ENCODE peak calls at places on chromosomes 5 and 9, in nine cellular contexts. X, B, F, Q, H, W, K, N and M are unnamed samples.

GRCh38 chr5:169988947-169989346 is 8.7 kb upstream of the INSYN2B start:
- DNase-seq in X (no peak), Q (no peak), B (no peak), F (no peak), K (no peak), N (no peak), W (no peak), H (no peak), M (no peak)

GRCh38 chr5:153900703-153901395 is 137.9 kb downstream of the FAM114A2 start:
- DNase-seq in B (no peak), F (no peak), H (peak; percentile 18), W (no peak), Q (no peak), X (no peak), N (no peak), K (no peak), M (peak; percentile 72)

GRCh38 chr9:137247916-137248175 is 3.2 kb upstream of the STPG3 start:
- DNase-seq in H (no peak), X (no peak), Q (no peak), W (no peak), B (no peak), F (no peak), K (no peak), N (no peak), M (no peak)

GRCh38 chr9:116087751-116088194 is 65.8 kb upstream of the PAPPA start:
- DNase-seq in H (peak; percentile 48), K (no peak), F (no peak), Q (no peak), B (no peak), X (no peak), W (no peak), N (no peak), M (no peak)

GRCh38 chr5:154598021-154598420 is 120.0 kb upstream of the HAND1 start:
- DNase-seq in Q (no peak), H (no peak), X (no peak), B (no peak), W (no peak), N (no peak), K (no peak), F (no peak), M (no peak)

GRCh38 chr9:117304613-117305012 is 110.2 kb downstream of the ASTN2 start:
- DNase-seq in B (no peak), K (no peak), N (no peak), Q (no peak), X (no peak), H (no peak), F (no peak), W (no peak), M (no peak)

GRCh38 chr9:124215551-124215910 is 42.2 kb upstream of the NEK6 start:
- DNase-seq in F (no peak), H (no peak), K (peak; percentile 49), Q (no peak), X (no peak), B (no peak), N (no peak), W (no peak), M (no peak)

GRCh38 chr5:139708877-139709586 is 60.9 kb downstream of the CXXC5 start:
- DNase-seq in Q (no peak), B (no peak), K (no peak), W (peak; percentile 50), N (peak; percentile 70), X (peak; percentile 84), F (no peak), H (no peak), M (peak; percentile 54)

GRCh38 chr9:101029300-101030021 is 934 bp downstream of the PLPPR1 start:
- DNase-seq in K (no peak), B (no peak), Q (no peak), N (no peak), F (no peak), H (no peak), X (no peak), W (no peak), M (no peak)

GRCh38 chr5:109703827-109704226 is 14.1 kb downstream of the MAN2A1 start:
- DNase-seq in W (no peak), Q (no peak), H (no peak), N (no peak), K (no peak), F (no peak), B (no peak), X (no peak), M (no peak)

GRCh38 chr5:121962943-121963342 is 1.2 kb downstream of the SRFBP1 start:
- DNase-seq in X (no peak), B (no peak), F (no peak), Q (no peak), N (no peak), K (no peak), H (no peak), W (no peak), M (no peak)

GRCh38 chr9:137195525-137196220 is 4.9 kb downstream of the TPRN start:
- DNase-seq in N (no peak), Q (no peak), H (no peak), B (no peak), X (no peak), W (no peak), K (no peak), F (no peak), M (no peak)

GRCh38 chr5:35762368-35762767 is 94.3 kb upstream of the IL7R start:
- DNase-seq in X (no peak), B (no peak), F (no peak), N (no peak), H (no peak), K (no peak), Q (no peak), W (no peak), M (no peak)

GRCh38 chr9:97714435-97714834 is 17.3 kb upstream of the XPA start:
- DNase-seq in Q (no peak), H (no peak), B (no peak), F (no peak), W (no peak), K (no peak), X (no peak), N (no peak), M (peak; percentile 60)

GRCh38 chr5:27318701-27319100 is 280.3 kb upstream of the CDH9 start:
- DNase-seq in X (no peak), K (no peak), H (peak; percentile 8), N (no peak), F (no peak), B (no peak), Q (no peak), W (no peak), M (no peak)

GRCh38 chr9:76255781-76256455 is 138.3 kb downstream of the RFK start:
- DNase-seq in H (peak; percentile 91), Q (no peak), B (no peak), K (no peak), F (no peak), W (peak; percentile 70), X (no peak), N (peak; percentile 72), M (peak; percentile 94)

GRCh38 chr5:82421119-82421518 is 143.0 kb upstream of the RPS23 start:
- DNase-seq in X (no peak), F (no peak), K (no peak), W (no peak), Q (no peak), B (no peak), N (no peak), H (peak; percentile 61), M (no peak)

GRCh38 chr9:131559416-131560000 is 14.2 kb downstream of the PRRT1B start:
- DNase-seq in X (no peak), N (no peak), Q (no peak), W (no peak), B (no peak), F (no peak), H (no peak), K (no peak), M (no peak)

GRCh38 chr5:162529886-162530285 is 462.3 kb downstream of the GABRG2 start:
- DNase-seq in X (no peak), W (no peak), K (no peak), N (no peak), Q (no peak), B (no peak), H (no peak), F (no peak), M (no peak)

GRCh38 chr9:86175223-86175622 is 75.9 kb upstream of the GOLM1 start:
- DNase-seq in K (no peak), H (no peak), N (no peak), W (no peak), B (no peak), Q (no peak), F (no peak), X (no peak), M (no peak)

GRCh38 chr9:94696545-94696944 is 30.0 kb upstream of the AOPEP start:
- DNase-seq in H (no peak), B (no peak), X (no peak), W (no peak), K (no peak), Q (no peak), F (no peak), N (no peak), M (no peak)

GRCh38 chr5:55680353-55680752 is 31.8 kb downstream of the SLC38A9 start:
- DNase-seq in B (no peak), Q (no peak), F (no peak), K (no peak), W (no peak), N (no peak), H (no peak), X (no peak), M (no peak)

GRCh38 chr5:24598926-24599325 is 45.9 kb downstream of the CDH10 start:
- DNase-seq in N (no peak), K (no peak), X (no peak), B (no peak), W (no peak), H (no peak), Q (no peak), F (no peak), M (no peak)

GRCh38 chr9:121612511-121612998 is 38.9 kb upstream of the DAB2IP start:
- DNase-seq in W (peak; percentile 52), N (no peak), Q (no peak), B (no peak), H (no peak), F (no peak), K (no peak), X (no peak), M (no peak)

GRCh38 chr9:132026932-132027585 is 52.6 kb downstream of the MED27 start:
- DNase-seq in X (no peak), B (no peak), H (peak; percentile 39), F (no peak), K (no peak), Q (no peak), N (no peak), W (no peak), M (no peak)

GRCh38 chr9:137589441-137590122 is 730 bp downstream of the ZMYND19 start:
- DNase-seq in B (no peak), Q (no peak), N (no peak), W (no peak), F (peak; percentile 60), H (no peak), K (no peak), X (no peak), M (no peak)

GRCh38 chr5:176780071-176780850 is 30.1 kb upstream of the UNC5A start:
- DNase-seq in K (peak; percentile 18), H (no peak), Q (no peak), N (no peak), F (peak; percentile 2), B (no peak), W (no peak), X (peak; percentile 39), M (no peak)

GRCh38 chr5:3099954-3100353 is 348.5 kb upstream of the IRX2 start:
- DNase-seq in Q (no peak), F (no peak), B (no peak), H (no peak), K (no peak), N (no peak), X (no peak), W (no peak), M (no peak)

GRCh38 chr9:87112656-87113055 is 165.3 kb upstream of the GAS1 start:
- DNase-seq in B (no peak), W (no peak), X (no peak), F (no peak), N (no peak), K (no peak), Q (no peak), H (no peak), M (no peak)

GRCh38 chr9:18489861-18490260 is 15.9 kb downstream of the ADAMTSL1 start:
- DNase-seq in Q (no peak), H (no peak), N (no peak), K (no peak), X (no peak), W (no peak), F (no peak), B (no peak), M (no peak)

GRCh38 chr9:108994695-108995094 is 18.6 kb downstream of the CTNNAL1 start:
- DNase-seq in N (peak; percentile 70), Q (no peak), X (peak; percentile 90), W (peak; percentile 53), K (no peak), F (peak; percentile 31), B (no peak), H (no peak), M (no peak)